ENCODE peak calls at places on chromosome 18, in seven cellular contexts. One of them, this sample, is unnamed.

GRCh38 chr18:45896991-45897390 is 70.1 kb downstream of the EPG5 start:
- DNase-seq in GM20000: no peak
- DNase-seq in mesothelial cell of epicardium: no peak
- DNase-seq in lower lobe of right lung: no peak
- DNase-seq in cardiac fibroblast: no peak
- DNase-seq in AG04450: no peak
- DNase-seq in choroid plexus epithelial cell: peak
- DNase-seq in this sample: no peak

GRCh38 chr18:76499596-76500340 is 4.7 kb upstream of the ZNF516 start:
- DNase-seq in GM20000: peak
- DNase-seq in mesothelial cell of epicardium: no peak
- DNase-seq in lower lobe of right lung: no peak
- DNase-seq in cardiac fibroblast: no peak
- DNase-seq in AG04450: no peak
- DNase-seq in choroid plexus epithelial cell: no peak
- DNase-seq in this sample: no peak

GRCh38 chr18:11826836-11827235 is 24.4 kb upstream of the CHMP1B start:
- DNase-seq in GM20000: no peak
- DNase-seq in mesothelial cell of epicardium: no peak
- DNase-seq in lower lobe of right lung: no peak
- DNase-seq in cardiac fibroblast: no peak
- DNase-seq in AG04450: no peak
- DNase-seq in choroid plexus epithelial cell: no peak
- DNase-seq in this sample: no peak

GRCh38 chr18:13435596-13436333 is 217.2 kb downstream of the LDLRAD4 start:
- DNase-seq in GM20000: no peak
- DNase-seq in mesothelial cell of epicardium: no peak
- DNase-seq in lower lobe of right lung: no peak
- DNase-seq in cardiac fibroblast: peak
- DNase-seq in AG04450: no peak
- DNase-seq in choroid plexus epithelial cell: peak
- DNase-seq in this sample: no peak

GRCh38 chr18:58228762-58229161 is 184.7 kb downstream of the NEDD4L start:
- DNase-seq in GM20000: no peak
- DNase-seq in mesothelial cell of epicardium: no peak
- DNase-seq in lower lobe of right lung: no peak
- DNase-seq in cardiac fibroblast: no peak
- DNase-seq in AG04450: no peak
- DNase-seq in choroid plexus epithelial cell: no peak
- DNase-seq in this sample: no peak

GRCh38 chr18:42929181-42929580 is 186.3 kb downstream of the RIT2 start:
- DNase-seq in GM20000: no peak
- DNase-seq in mesothelial cell of epicardium: no peak
- DNase-seq in lower lobe of right lung: no peak
- DNase-seq in cardiac fibroblast: no peak
- DNase-seq in AG04450: no peak
- DNase-seq in choroid plexus epithelial cell: peak
- DNase-seq in this sample: no peak

GRCh38 chr18:42458226-42458625 is 503.2 kb downstream of the PIK3C3 start:
- DNase-seq in GM20000: no peak
- DNase-seq in mesothelial cell of epicardium: no peak
- DNase-seq in lower lobe of right lung: no peak
- DNase-seq in cardiac fibroblast: no peak
- DNase-seq in AG04450: no peak
- DNase-seq in choroid plexus epithelial cell: no peak
- DNase-seq in this sample: no peak

GRCh38 chr18:46324556-46324955 is 220.4 kb downstream of the HAUS1 start:
- DNase-seq in GM20000: no peak
- DNase-seq in mesothelial cell of epicardium: no peak
- DNase-seq in lower lobe of right lung: no peak
- DNase-seq in cardiac fibroblast: peak
- DNase-seq in AG04450: peak
- DNase-seq in choroid plexus epithelial cell: peak
- DNase-seq in this sample: no peak

GRCh38 chr18:9992300-9992987 is 78.6 kb downstream of the VAPA start:
- DNase-seq in GM20000: no peak
- DNase-seq in mesothelial cell of epicardium: no peak
- DNase-seq in lower lobe of right lung: no peak
- DNase-seq in cardiac fibroblast: no peak
- DNase-seq in AG04450: no peak
- DNase-seq in choroid plexus epithelial cell: no peak
- DNase-seq in this sample: no peak

GRCh38 chr18:42053188-42053781 is 98.3 kb downstream of the PIK3C3 start:
- DNase-seq in GM20000: peak
- DNase-seq in mesothelial cell of epicardium: peak
- DNase-seq in lower lobe of right lung: no peak
- DNase-seq in cardiac fibroblast: peak
- DNase-seq in AG04450: no peak
- DNase-seq in choroid plexus epithelial cell: peak
- DNase-seq in this sample: peak

GRCh38 chr18:2916184-2916583 is 69.4 kb downstream of the EMILIN2 start:
- DNase-seq in GM20000: no peak
- DNase-seq in mesothelial cell of epicardium: peak
- DNase-seq in lower lobe of right lung: no peak
- DNase-seq in cardiac fibroblast: no peak
- DNase-seq in AG04450: no peak
- DNase-seq in choroid plexus epithelial cell: peak
- DNase-seq in this sample: no peak

GRCh38 chr18:54742120-54742519 is 86.2 kb upstream of the RAB27B start:
- DNase-seq in GM20000: no peak
- DNase-seq in mesothelial cell of epicardium: no peak
- DNase-seq in lower lobe of right lung: no peak
- DNase-seq in cardiac fibroblast: peak
- DNase-seq in AG04450: no peak
- DNase-seq in choroid plexus epithelial cell: peak
- DNase-seq in this sample: no peak

GRCh38 chr18:12231040-12231882 is 22.9 kb upstream of the CIDEA start:
- DNase-seq in GM20000: no peak
- DNase-seq in mesothelial cell of epicardium: no peak
- DNase-seq in lower lobe of right lung: no peak
- DNase-seq in cardiac fibroblast: no peak
- DNase-seq in AG04450: no peak
- DNase-seq in choroid plexus epithelial cell: no peak
- DNase-seq in this sample: no peak

GRCh38 chr18:45793295-45793965 is 32.0 kb upstream of the SIGLEC15 start:
- DNase-seq in GM20000: no peak
- DNase-seq in mesothelial cell of epicardium: no peak
- DNase-seq in lower lobe of right lung: no peak
- DNase-seq in cardiac fibroblast: peak
- DNase-seq in AG04450: peak
- DNase-seq in choroid plexus epithelial cell: peak
- DNase-seq in this sample: no peak

GRCh38 chr18:54845788-54846187 is 17.5 kb downstream of the RAB27B start:
- DNase-seq in GM20000: no peak
- DNase-seq in mesothelial cell of epicardium: no peak
- DNase-seq in lower lobe of right lung: no peak
- DNase-seq in cardiac fibroblast: peak
- DNase-seq in AG04450: peak
- DNase-seq in choroid plexus epithelial cell: peak
- DNase-seq in this sample: no peak

GRCh38 chr18:51235011-51235789 is 37.7 kb upstream of the MEX3C start:
- DNase-seq in GM20000: peak
- DNase-seq in mesothelial cell of epicardium: no peak
- DNase-seq in lower lobe of right lung: no peak
- DNase-seq in cardiac fibroblast: peak
- DNase-seq in AG04450: no peak
- DNase-seq in choroid plexus epithelial cell: peak
- DNase-seq in this sample: no peak

GRCh38 chr18:6249110-6249680 is 165.5 kb downstream of the L3MBTL4 start:
- DNase-seq in GM20000: peak
- DNase-seq in mesothelial cell of epicardium: no peak
- DNase-seq in lower lobe of right lung: no peak
- DNase-seq in cardiac fibroblast: no peak
- DNase-seq in AG04450: no peak
- DNase-seq in choroid plexus epithelial cell: no peak
- DNase-seq in this sample: no peak

GRCh38 chr18:13562494-13563029 is 163.8 kb downstream of the FAM210A start:
- DNase-seq in GM20000: peak
- DNase-seq in mesothelial cell of epicardium: no peak
- DNase-seq in lower lobe of right lung: peak
- DNase-seq in cardiac fibroblast: no peak
- DNase-seq in AG04450: no peak
- DNase-seq in choroid plexus epithelial cell: no peak
- DNase-seq in this sample: no peak

GRCh38 chr18:13235326-13235937 is 16.9 kb downstream of the LDLRAD4 start:
- DNase-seq in GM20000: no peak
- DNase-seq in mesothelial cell of epicardium: peak
- DNase-seq in lower lobe of right lung: peak
- DNase-seq in cardiac fibroblast: no peak
- DNase-seq in AG04450: no peak
- DNase-seq in choroid plexus epithelial cell: no peak
- DNase-seq in this sample: no peak

GRCh38 chr18:65907281-65907680 is 156.5 kb downstream of the CDH7 start:
- DNase-seq in GM20000: no peak
- DNase-seq in mesothelial cell of epicardium: no peak
- DNase-seq in lower lobe of right lung: no peak
- DNase-seq in cardiac fibroblast: no peak
- DNase-seq in AG04450: no peak
- DNase-seq in choroid plexus epithelial cell: no peak
- DNase-seq in this sample: no peak

GRCh38 chr18:71426441-71426840 is 1117.7 kb downstream of the CBLN2 start:
- DNase-seq in GM20000: no peak
- DNase-seq in mesothelial cell of epicardium: no peak
- DNase-seq in lower lobe of right lung: no peak
- DNase-seq in cardiac fibroblast: no peak
- DNase-seq in AG04450: no peak
- DNase-seq in choroid plexus epithelial cell: peak
- DNase-seq in this sample: no peak

GRCh38 chr18:6401687-6402086 is 13.0 kb downstream of the L3MBTL4 start:
- DNase-seq in GM20000: no peak
- DNase-seq in mesothelial cell of epicardium: no peak
- DNase-seq in lower lobe of right lung: no peak
- DNase-seq in cardiac fibroblast: no peak
- DNase-seq in AG04450: no peak
- DNase-seq in choroid plexus epithelial cell: no peak
- DNase-seq in this sample: peak

GRCh38 chr18:5975111-5975622 is 79.8 kb upstream of the TMEM200C start:
- DNase-seq in GM20000: peak
- DNase-seq in mesothelial cell of epicardium: no peak
- DNase-seq in lower lobe of right lung: no peak
- DNase-seq in cardiac fibroblast: peak
- DNase-seq in AG04450: peak
- DNase-seq in choroid plexus epithelial cell: peak
- DNase-seq in this sample: no peak

DNA sequence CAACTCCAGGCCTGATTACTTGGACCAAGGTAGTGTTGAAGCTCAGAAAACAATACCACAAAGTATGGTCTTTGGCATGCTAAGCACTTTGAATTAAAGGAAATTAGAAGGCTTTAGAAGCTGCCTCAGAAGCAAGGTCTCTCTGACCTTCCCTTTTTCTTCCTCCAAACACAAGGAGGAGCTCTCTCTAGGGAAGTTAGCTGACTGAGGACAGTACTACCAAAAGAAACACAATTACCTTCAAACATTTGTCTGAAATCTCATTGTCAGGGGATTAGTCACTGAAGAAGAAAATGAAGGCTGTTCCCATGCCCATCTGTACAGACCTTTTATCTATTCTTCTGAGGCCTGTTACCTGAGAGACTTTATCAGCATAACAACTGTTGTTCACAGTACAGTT is 279.3 kb downstream of the CDH20 start:
- DNase-seq in GM20000: no peak
- DNase-seq in mesothelial cell of epicardium: no peak
- DNase-seq in lower lobe of right lung: no peak
- DNase-seq in cardiac fibroblast: peak
- DNase-seq in AG04450: no peak
- DNase-seq in choroid plexus epithelial cell: peak
- DNase-seq in this sample: no peak
- TF ChIP-seq CTCF in GM20000: no peak
- TF ChIP-seq CTCF in mesothelial cell of epicardium: no peak
- TF ChIP-seq CTCF in lower lobe of right lung: no peak
- TF ChIP-seq CTCF in cardiac fibroblast: peak
- TF ChIP-seq CTCF in AG04450: peak
- TF ChIP-seq CTCF in choroid plexus epithelial cell: peak
- TF ChIP-seq CTCF in this sample: no peak

DNA sequence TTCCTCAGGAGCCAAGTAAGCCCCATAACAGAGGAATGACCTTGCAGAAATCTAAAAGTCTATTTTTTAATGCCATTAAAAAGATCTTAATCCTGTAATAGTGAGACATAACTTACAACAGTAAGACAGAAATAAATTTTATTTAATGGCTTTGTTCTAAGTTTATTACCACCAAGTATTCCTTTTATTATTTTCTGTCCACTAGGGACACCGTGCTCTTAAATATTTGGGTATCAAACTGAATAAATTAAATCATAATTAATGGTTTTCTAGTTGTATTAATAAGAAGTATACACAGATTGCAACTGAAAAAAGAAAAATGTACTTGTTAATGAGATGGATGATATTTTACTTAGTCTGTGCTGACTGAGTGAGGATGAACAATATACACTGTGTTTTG is 3.1 kb upstream of the B4GALT6 start:
- DNase-seq in GM20000: no peak
- DNase-seq in mesothelial cell of epicardium: no peak
- DNase-seq in lower lobe of right lung: no peak
- DNase-seq in cardiac fibroblast: no peak
- DNase-seq in AG04450: no peak
- DNase-seq in choroid plexus epithelial cell: peak
- DNase-seq in this sample: no peak
- TF ChIP-seq CTCF in GM20000: no peak
- TF ChIP-seq CTCF in mesothelial cell of epicardium: peak
- TF ChIP-seq CTCF in lower lobe of right lung: no peak
- TF ChIP-seq CTCF in cardiac fibroblast: peak
- TF ChIP-seq CTCF in AG04450: peak
- TF ChIP-seq CTCF in choroid plexus epithelial cell: peak
- TF ChIP-seq CTCF in this sample: peak

DNA sequence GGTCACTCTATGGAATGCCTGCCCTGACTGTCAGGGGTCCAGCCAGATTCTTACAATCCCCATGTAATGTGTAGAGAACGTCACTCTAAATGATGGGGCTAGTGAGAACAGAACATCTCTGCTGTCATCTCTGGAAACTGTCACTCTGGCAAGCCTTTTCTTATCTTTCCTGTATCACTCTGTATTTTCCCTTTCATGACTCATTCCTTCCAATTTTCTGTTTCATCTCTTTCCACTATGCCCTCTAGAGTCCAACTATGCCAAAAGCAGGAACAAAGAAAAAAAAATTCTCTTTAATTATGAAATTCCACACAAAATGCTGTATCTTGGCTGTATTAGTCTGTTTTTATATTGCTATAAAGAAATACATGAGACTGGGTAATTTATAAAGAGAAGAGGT is 608.8 kb downstream of the ADCYAP1 start:
- DNase-seq in GM20000: no peak
- DNase-seq in mesothelial cell of epicardium: no peak
- DNase-seq in lower lobe of right lung: no peak
- DNase-seq in cardiac fibroblast: no peak
- DNase-seq in AG04450: no peak
- DNase-seq in choroid plexus epithelial cell: no peak
- DNase-seq in this sample: no peak
- TF ChIP-seq CTCF in GM20000: no peak
- TF ChIP-seq CTCF in mesothelial cell of epicardium: no peak
- TF ChIP-seq CTCF in lower lobe of right lung: no peak
- TF ChIP-seq CTCF in cardiac fibroblast: no peak
- TF ChIP-seq CTCF in AG04450: no peak
- TF ChIP-seq CTCF in choroid plexus epithelial cell: no peak
- TF ChIP-seq CTCF in this sample: no peak

DNA sequence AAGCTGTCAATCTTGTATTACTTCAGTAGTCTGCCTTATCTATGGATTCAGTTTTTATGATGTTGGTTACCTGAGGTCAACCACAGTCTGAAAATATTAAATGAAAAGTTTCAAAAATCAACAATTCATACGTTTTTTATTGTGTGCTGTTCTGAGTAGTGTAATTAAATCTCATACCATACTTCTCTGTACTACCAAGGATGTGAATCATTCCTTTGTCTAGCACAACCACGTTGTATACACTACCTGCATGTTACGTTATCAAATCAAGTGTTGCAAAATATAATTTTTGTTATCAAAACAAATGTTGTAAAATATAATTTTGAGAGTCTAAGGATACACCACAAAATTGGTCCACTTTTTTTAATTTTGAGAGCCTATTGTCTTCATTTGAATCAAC is 590.2 kb upstream of the SETBP1 start:
- DNase-seq in GM20000: no peak
- DNase-seq in mesothelial cell of epicardium: no peak
- DNase-seq in lower lobe of right lung: no peak
- DNase-seq in cardiac fibroblast: peak
- DNase-seq in AG04450: no peak
- DNase-seq in choroid plexus epithelial cell: no peak
- DNase-seq in this sample: no peak
- TF ChIP-seq CTCF in GM20000: no peak
- TF ChIP-seq CTCF in mesothelial cell of epicardium: no peak
- TF ChIP-seq CTCF in lower lobe of right lung: no peak
- TF ChIP-seq CTCF in cardiac fibroblast: no peak
- TF ChIP-seq CTCF in AG04450: no peak
- TF ChIP-seq CTCF in choroid plexus epithelial cell: no peak
- TF ChIP-seq CTCF in this sample: no peak